ENCODE peak calls at places on chromosomes 11 and 22, in seven cellular contexts. N is GM06990, E is AG10803, V is H4, U is A549, G is RKO, L is NCI-H2029. W is an unnamed sample.

GRCh38 chr11:128399186-128399585 is 188.2 kb downstream of the ETS1 start:
- DNase-seq in U (no peak), G (peak), L (no peak), E (peak), V (peak), N (peak), W (no peak)

GRCh38 chr22:37276771-37277170 is 5.5 kb upstream of the CYTH4 start:
- DNase-seq in N (no peak), L (no peak), E (no peak), V (no peak), U (peak), G (no peak), W (no peak)

GRCh38 chr22:22178992-22179391 is 65.6 kb upstream of the VPREB1 start:
- DNase-seq in V (no peak), E (no peak), N (no peak), U (no peak), L (no peak), G (no peak), W (no peak)

GRCh38 chr11:65851083-65851579 is 6.8 kb downstream of the CFL1 start:
- DNase-seq in G (no peak), L (no peak), V (peak), N (no peak), E (no peak), U (no peak), W (no peak)

GRCh38 chr22:24942301-24942700 is 4.2 kb downstream of the LHFPL7 start:
- DNase-seq in N (no peak), E (no peak), G (no peak), U (no peak), V (no peak), L (peak), W (no peak)

GRCh38 chr11:86802601-86803051 is 2.3 kb downstream of the PRSS23 start:
- DNase-seq in U (peak), V (peak), L (peak), E (peak), N (no peak), G (peak), W (no peak)

GRCh38 chr11:12066799-12067508 is 43.4 kb upstream of the MICAL2 start:
- DNase-seq in V (peak), G (no peak), N (no peak), E (peak), U (no peak), L (no peak), W (no peak)

GRCh38 chr11:10026514-10026913 is 267.5 kb downstream of the SBF2 start:
- DNase-seq in N (no peak), U (no peak), L (no peak), G (no peak), V (no peak), E (peak), W (no peak)

GRCh38 chr22:43546186-43546585 is 134.4 kb downstream of the MPPED1 start:
- DNase-seq in N (no peak), L (no peak), V (no peak), U (no peak), G (no peak), E (no peak), W (no peak)

GRCh38 chr11:110355011-110355744 is 58.8 kb upstream of the RDX start:
- DNase-seq in U (no peak), E (no peak), V (no peak), L (no peak), N (no peak), G (no peak), W (no peak)

GRCh38 chr22:47207387-47207786 is 444.9 kb downstream of the TBC1D22A start:
- DNase-seq in N (no peak), G (no peak), U (no peak), E (no peak), V (no peak), L (no peak), W (no peak)

GRCh38 chr11:35605691-35606090 is 12.6 kb upstream of the FJX1 start:
- DNase-seq in U (no peak), G (no peak), N (no peak), E (peak), L (no peak), V (no peak), W (no peak)

GRCh38 chr11:60970369-60970774 is 1.1 kb upstream of the CD6 start:
- DNase-seq in E (peak), V (no peak), G (peak), U (peak), N (peak), L (peak), W (peak)

GRCh38 chr22:27534720-27535125 is 266.8 kb downstream of the MN1 start:
- DNase-seq in U (no peak), G (no peak), V (peak), N (no peak), L (no peak), E (peak), W (no peak)

GRCh38 chr11:112597290-112597689 is 336.6 kb upstream of the PLET1 start:
- DNase-seq in V (no peak), N (no peak), E (no peak), L (no peak), U (no peak), G (no peak), W (no peak)

GRCh38 chr22:32698926-32699619 is 102.4 kb upstream of the TIMP3 start:
- DNase-seq in V (no peak), E (no peak), U (no peak), G (no peak), L (no peak), N (no peak), W (no peak)

GRCh38 chr22:45010532-45010900 is 711 bp upstream of the PHF21B start:
- DNase-seq in N (no peak), E (no peak), G (no peak), L (no peak), U (peak), V (no peak), W (no peak)

GRCh38 chr11:12587333-12587997 is 86.8 kb upstream of the TEAD1 start:
- DNase-seq in U (no peak), E (peak), N (no peak), G (no peak), V (peak), L (no peak), W (no peak)

GRCh38 chr11:34299962-34300350 is 57.9 kb downstream of the ABTB2 start:
- DNase-seq in N (no peak), G (no peak), V (no peak), U (no peak), E (no peak), L (no peak), W (no peak)

GRCh38 chr11:7414729-7415536 is 70.4 kb upstream of the OLFML1 start:
- DNase-seq in N (no peak), U (no peak), G (no peak), E (no peak), V (no peak), L (no peak), W (no peak)

GRCh38 chr22:23180301-23180892 is at the start of gene BCR:
- DNase-seq in U (peak), V (no peak), G (peak), E (peak), L (peak), N (peak), W (peak)

W was measured in GM13977.